ENCODE peak calls at places on chromosome 17, in ten cellular contexts. One of them, this sample, is unnamed.
A peak's percentile ranks its signal among the peaks of the same experiment; 100 is the strongest.

GRCh38 chr17:65220732-65221131 is 83.6 kb downstream of the RGS9 start:
- DNase-seq in heart left ventricle: no peak
- DNase-seq in esophagus squamous epithelium: no peak
- DNase-seq in adrenal gland: no peak
- DNase-seq in transverse colon: no peak
- DNase-seq in prostate gland: no peak
- DNase-seq in body of pancreas: no peak
- DNase-seq in ovary: no peak
- DNase-seq in H1: no peak
- DNase-seq in NB4: no peak
- DNase-seq in this sample: no peak

GRCh38 chr17:65750678-65751077 is 189.2 kb upstream of the AXIN2 start:
- DNase-seq in heart left ventricle: peak; percentile 64
- DNase-seq in esophagus squamous epithelium: no peak
- DNase-seq in adrenal gland: peak; percentile 88
- DNase-seq in transverse colon: peak; percentile 70
- DNase-seq in prostate gland: peak; percentile 92
- DNase-seq in body of pancreas: peak; percentile 89
- DNase-seq in ovary: peak; percentile 71
- DNase-seq in H1: no peak
- DNase-seq in NB4: no peak
- DNase-seq in this sample: peak; percentile 67

GRCh38 chr17:17934796-17935195 is 37.4 kb downstream of the TOM1L2 start:
- DNase-seq in heart left ventricle: no peak
- DNase-seq in esophagus squamous epithelium: no peak
- DNase-seq in adrenal gland: no peak
- DNase-seq in transverse colon: no peak
- DNase-seq in prostate gland: no peak
- DNase-seq in body of pancreas: no peak
- DNase-seq in ovary: no peak
- DNase-seq in H1: no peak
- DNase-seq in NB4: no peak
- DNase-seq in this sample: no peak

GRCh38 chr17:1563786-1564613 is 1.4 kb upstream of the PITPNA start:
- DNase-seq in heart left ventricle: no peak
- DNase-seq in esophagus squamous epithelium: no peak
- DNase-seq in adrenal gland: no peak
- DNase-seq in transverse colon: no peak
- DNase-seq in prostate gland: no peak
- DNase-seq in body of pancreas: no peak
- DNase-seq in ovary: peak; percentile 31
- DNase-seq in H1: no peak
- DNase-seq in NB4: no peak
- DNase-seq in this sample: no peak

GRCh38 chr17:37107406-37108083 is 158.8 kb downstream of the AATF start:
- DNase-seq in heart left ventricle: peak; percentile 75
- DNase-seq in esophagus squamous epithelium: no peak
- DNase-seq in adrenal gland: peak; percentile 72
- DNase-seq in transverse colon: no peak
- DNase-seq in prostate gland: peak; percentile 88
- DNase-seq in body of pancreas: peak; percentile 72
- DNase-seq in ovary: peak; percentile 63
- DNase-seq in H1: no peak
- DNase-seq in NB4: no peak
- DNase-seq in this sample: peak; percentile 81

GRCh38 chr17:34499576-34499975 is 79.8 kb upstream of the TMEM132E start:
- DNase-seq in heart left ventricle: no peak
- DNase-seq in esophagus squamous epithelium: no peak
- DNase-seq in adrenal gland: no peak
- DNase-seq in transverse colon: no peak
- DNase-seq in prostate gland: no peak
- DNase-seq in body of pancreas: no peak
- DNase-seq in ovary: no peak
- DNase-seq in H1: no peak
- DNase-seq in NB4: peak; percentile 66
- DNase-seq in this sample: no peak

GRCh38 chr17:71980171-71980570 is 140.6 kb upstream of the SOX9 start:
- DNase-seq in heart left ventricle: no peak
- DNase-seq in esophagus squamous epithelium: no peak
- DNase-seq in adrenal gland: no peak
- DNase-seq in transverse colon: no peak
- DNase-seq in prostate gland: no peak
- DNase-seq in body of pancreas: no peak
- DNase-seq in ovary: no peak
- DNase-seq in H1: no peak
- DNase-seq in NB4: no peak
- DNase-seq in this sample: no peak

GRCh38 chr17:81480140-81480917 is 32.3 kb downstream of the ACTG1 start:
- DNase-seq in heart left ventricle: peak; percentile 78
- DNase-seq in esophagus squamous epithelium: no peak
- DNase-seq in adrenal gland: peak; percentile 75
- DNase-seq in transverse colon: no peak
- DNase-seq in prostate gland: no peak
- DNase-seq in body of pancreas: peak; percentile 27
- DNase-seq in ovary: peak; percentile 46
- DNase-seq in H1: no peak
- DNase-seq in NB4: no peak
- DNase-seq in this sample: peak; percentile 87

GRCh38 chr17:40260528-40260927 is 27.2 kb upstream of the CDC6 start:
- DNase-seq in heart left ventricle: no peak
- DNase-seq in esophagus squamous epithelium: no peak
- DNase-seq in adrenal gland: no peak
- DNase-seq in transverse colon: no peak
- DNase-seq in prostate gland: no peak
- DNase-seq in body of pancreas: no peak
- DNase-seq in ovary: no peak
- DNase-seq in H1: no peak
- DNase-seq in NB4: no peak
- DNase-seq in this sample: peak; percentile 29

GRCh38 chr17:39699818-39700147 is at the start of gene ERBB2:
- DNase-seq in heart left ventricle: peak; percentile 78
- DNase-seq in esophagus squamous epithelium: no peak
- DNase-seq in adrenal gland: no peak
- DNase-seq in transverse colon: peak; percentile 88
- DNase-seq in prostate gland: peak; percentile 86
- DNase-seq in body of pancreas: peak; percentile 80
- DNase-seq in ovary: peak; percentile 67
- DNase-seq in H1: no peak
- DNase-seq in NB4: no peak
- DNase-seq in this sample: peak; percentile 67

GRCh38 chr17:72297326-72298115 is 176.7 kb downstream of the SOX9 start:
- DNase-seq in heart left ventricle: peak; percentile 41
- DNase-seq in esophagus squamous epithelium: no peak
- DNase-seq in adrenal gland: no peak
- DNase-seq in transverse colon: no peak
- DNase-seq in prostate gland: no peak
- DNase-seq in body of pancreas: no peak
- DNase-seq in ovary: no peak
- DNase-seq in H1: no peak
- DNase-seq in NB4: no peak
- DNase-seq in this sample: peak; percentile 41

GRCh38 chr17:29345066-29345465 is 45.1 kb upstream of the TAOK1 start:
- DNase-seq in heart left ventricle: no peak
- DNase-seq in esophagus squamous epithelium: no peak
- DNase-seq in adrenal gland: no peak
- DNase-seq in transverse colon: no peak
- DNase-seq in prostate gland: no peak
- DNase-seq in body of pancreas: no peak
- DNase-seq in ovary: no peak
- DNase-seq in H1: no peak
- DNase-seq in NB4: no peak
- DNase-seq in this sample: no peak

GRCh38 chr17:12727076-12727750 is 61.5 kb downstream of the MYOCD start:
- DNase-seq in heart left ventricle: no peak
- DNase-seq in esophagus squamous epithelium: no peak
- DNase-seq in adrenal gland: no peak
- DNase-seq in transverse colon: no peak
- DNase-seq in prostate gland: no peak
- DNase-seq in body of pancreas: no peak
- DNase-seq in ovary: peak; percentile 29
- DNase-seq in H1: no peak
- DNase-seq in NB4: no peak
- DNase-seq in this sample: no peak

GRCh38 chr17:28544402-28545140 is 7.9 kb downstream of the UNC119 start:
- DNase-seq in heart left ventricle: no peak
- DNase-seq in esophagus squamous epithelium: no peak
- DNase-seq in adrenal gland: no peak
- DNase-seq in transverse colon: no peak
- DNase-seq in prostate gland: no peak
- DNase-seq in body of pancreas: no peak
- DNase-seq in ovary: no peak
- DNase-seq in H1: no peak
- DNase-seq in NB4: no peak
- DNase-seq in this sample: no peak

GRCh38 chr17:65198653-65199382 is 61.6 kb downstream of the RGS9 start:
- DNase-seq in heart left ventricle: no peak
- DNase-seq in esophagus squamous epithelium: no peak
- DNase-seq in adrenal gland: peak; percentile 32
- DNase-seq in transverse colon: no peak
- DNase-seq in prostate gland: peak; percentile 6
- DNase-seq in body of pancreas: no peak
- DNase-seq in ovary: no peak
- DNase-seq in H1: no peak
- DNase-seq in NB4: peak; percentile 68
- DNase-seq in this sample: no peak

GRCh38 chr17:69067274-69068047 is 6.7 kb upstream of the ABCA9 start:
- DNase-seq in heart left ventricle: no peak
- DNase-seq in esophagus squamous epithelium: no peak
- DNase-seq in adrenal gland: no peak
- DNase-seq in transverse colon: no peak
- DNase-seq in prostate gland: no peak
- DNase-seq in body of pancreas: no peak
- DNase-seq in ovary: no peak
- DNase-seq in H1: no peak
- DNase-seq in NB4: no peak
- DNase-seq in this sample: no peak
- TF ChIP-seq CTCF in heart left ventricle: no peak
- TF ChIP-seq CTCF in esophagus squamous epithelium: no peak
- TF ChIP-seq CTCF in adrenal gland: no peak
- TF ChIP-seq CTCF in transverse colon: no peak
- TF ChIP-seq CTCF in prostate gland: no peak
- TF ChIP-seq CTCF in body of pancreas: no peak
- TF ChIP-seq CTCF in ovary: no peak
- TF ChIP-seq CTCF in H1: no peak
- TF ChIP-seq CTCF in NB4: no peak
- TF ChIP-seq CTCF in this sample: no peak

GRCh38 chr17:75509528-75510258 is 5.6 kb downstream of the CASKIN2 start:
- DNase-seq in heart left ventricle: peak; percentile 87
- DNase-seq in esophagus squamous epithelium: no peak
- DNase-seq in adrenal gland: no peak
- DNase-seq in transverse colon: no peak
- DNase-seq in prostate gland: no peak
- DNase-seq in body of pancreas: no peak
- DNase-seq in ovary: no peak
- DNase-seq in H1: no peak
- DNase-seq in NB4: no peak
- DNase-seq in this sample: no peak
- TF ChIP-seq POLR2A in heart left ventricle: no peak
- TF ChIP-seq POLR2A in esophagus squamous epithelium: no peak
- TF ChIP-seq POLR2A in adrenal gland: no peak
- TF ChIP-seq POLR2A in transverse colon: no peak
- TF ChIP-seq POLR2A in prostate gland: no peak
- TF ChIP-seq POLR2A in body of pancreas: peak; percentile 37
- TF ChIP-seq POLR2A in ovary: no peak
- TF ChIP-seq POLR2A in H1: no peak
- TF ChIP-seq POLR2A in NB4: no peak
- TF ChIP-seq POLR2A in this sample: no peak

DNA sequence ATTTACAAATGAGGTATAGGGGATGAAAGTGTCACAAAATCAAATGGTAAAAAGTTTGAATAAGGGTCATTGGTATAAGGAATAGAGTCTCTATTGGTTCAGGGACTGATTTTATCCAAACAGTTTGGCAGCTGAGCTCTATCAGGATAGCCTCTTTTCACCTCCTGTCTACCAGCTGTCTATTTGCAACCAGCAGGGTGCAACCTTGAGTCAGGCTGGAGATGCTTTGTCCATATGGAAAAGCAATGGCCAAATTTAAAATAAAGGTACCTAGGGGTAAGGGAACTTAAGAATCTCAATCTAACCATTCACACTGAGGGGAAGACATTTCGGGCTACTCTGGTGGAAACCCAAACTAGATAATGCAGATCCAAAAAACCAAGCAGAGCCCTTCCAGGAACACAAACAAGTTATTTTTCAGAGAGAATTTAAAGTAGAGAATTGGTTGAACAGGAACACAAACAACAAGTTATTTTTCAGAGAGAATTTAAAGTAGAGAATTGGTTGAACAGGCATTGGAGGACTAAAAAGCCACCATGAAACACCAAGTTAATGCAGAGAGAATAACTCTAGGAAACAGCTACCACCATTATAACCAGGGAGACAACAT is 12.6 kb upstream of the CA10 start:
- DNase-seq in heart left ventricle: no peak
- DNase-seq in esophagus squamous epithelium: no peak
- DNase-seq in adrenal gland: peak; percentile 44
- DNase-seq in transverse colon: no peak
- DNase-seq in prostate gland: peak; percentile 14
- DNase-seq in body of pancreas: peak; percentile 45
- DNase-seq in ovary: no peak
- DNase-seq in H1: no peak
- DNase-seq in NB4: peak; percentile 20
- DNase-seq in this sample: peak; percentile 57
- TF ChIP-seq CTCF in heart left ventricle: peak; percentile 9
- TF ChIP-seq CTCF in esophagus squamous epithelium: no peak
- TF ChIP-seq CTCF in adrenal gland: peak; percentile 67
- TF ChIP-seq CTCF in transverse colon: peak; percentile 38
- TF ChIP-seq CTCF in prostate gland: peak; percentile 41
- TF ChIP-seq CTCF in body of pancreas: peak; percentile 46
- TF ChIP-seq CTCF in ovary: no peak
- TF ChIP-seq CTCF in H1: peak; percentile 16
- TF ChIP-seq CTCF in NB4: peak; percentile 63
- TF ChIP-seq CTCF in this sample: peak; percentile 42

DNA sequence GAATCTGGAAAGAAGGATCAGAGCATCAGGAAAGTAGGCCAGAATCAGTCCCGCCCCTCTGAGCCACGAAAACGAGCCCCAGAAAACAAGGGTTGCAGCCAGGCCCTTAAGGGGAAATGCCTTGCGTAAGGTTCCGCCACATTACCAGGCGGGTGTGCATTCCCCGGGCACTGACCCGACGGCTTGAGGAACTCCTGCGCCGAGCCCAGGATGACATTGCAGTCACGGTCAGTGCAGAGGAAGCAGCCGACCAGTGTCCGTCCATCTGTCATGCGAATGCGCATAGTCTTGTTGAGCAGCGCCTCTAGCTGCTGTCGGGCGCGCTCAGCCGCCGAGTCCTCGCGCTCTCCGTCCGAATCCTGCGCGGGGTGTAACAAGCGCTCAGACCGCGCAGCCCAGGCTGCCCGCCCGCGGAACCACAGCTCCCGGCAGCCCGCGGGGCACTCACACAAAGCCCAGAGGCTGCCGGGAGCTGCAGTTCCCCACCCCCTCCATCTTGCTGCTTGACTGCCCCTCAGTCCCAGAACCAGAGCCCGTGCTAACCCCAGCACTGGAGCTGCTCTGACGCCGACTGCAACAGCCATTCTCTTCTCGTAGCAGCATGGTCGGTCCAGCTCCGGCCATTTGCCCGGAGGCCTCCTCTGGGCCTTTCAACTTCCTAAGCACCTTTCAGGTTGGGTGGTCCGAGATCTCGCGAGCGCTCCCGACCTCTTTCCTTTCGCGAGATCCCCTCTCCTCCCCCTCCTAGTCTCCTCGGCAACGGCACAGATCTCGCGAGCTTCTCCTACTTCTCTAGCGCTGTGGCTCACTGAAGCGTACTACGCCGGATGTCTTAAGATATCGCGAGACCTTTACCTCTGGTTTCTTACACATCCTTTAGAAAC is at the start of gene NAA38:
- DNase-seq in heart left ventricle: peak; percentile 97
- DNase-seq in esophagus squamous epithelium: peak; percentile 90
- DNase-seq in adrenal gland: peak; percentile 96
- DNase-seq in transverse colon: peak; percentile 97
- DNase-seq in prostate gland: peak; percentile 97
- DNase-seq in body of pancreas: peak; percentile 98
- DNase-seq in ovary: peak; percentile 95
- DNase-seq in H1: peak; percentile 94
- DNase-seq in NB4: peak; percentile 96
- DNase-seq in this sample: peak; percentile 99
- TF ChIP-seq POLR2A in heart left ventricle: no peak
- TF ChIP-seq POLR2A in esophagus squamous epithelium: peak; percentile 47
- TF ChIP-seq POLR2A in adrenal gland: peak; percentile 40
- TF ChIP-seq POLR2A in transverse colon: peak; percentile 73
- TF ChIP-seq POLR2A in prostate gland: peak; percentile 39
- TF ChIP-seq POLR2A in body of pancreas: peak; percentile 63
- TF ChIP-seq POLR2A in ovary: peak; percentile 29
- TF ChIP-seq POLR2A in H1: no peak
- TF ChIP-seq POLR2A in NB4: peak; percentile 50
- TF ChIP-seq POLR2A in this sample: no peak